ENCODE peak calls at places on chromosomes 3 and 15, in seven cellular contexts. A is aorta, X is AG04450, F is IMR-90, D is lung, M is psoas muscle, L is A549. H is an unnamed sample. For H3K9me3, the result is how much of the 10 kb centered on the place peaks cover.

GRCh38 chr3:37779289-37780152 is 82.2 kb upstream of the CTDSPL start:
- DNase-seq in A (no peak), X (peak), F (peak), D (peak), M (no peak), L (peak), H (no peak)

GRCh38 chr15:82832601-82833209 is 23.3 kb downstream of the WHAMM start:
- DNase-seq in A (no peak), X (peak), F (peak), D (no peak), M (no peak), L (peak), H (no peak)

GRCh38 chr3:105527949-105528348 is 161.2 kb downstream of the ALCAM start:
- DNase-seq in A (no peak), X (no peak), F (peak), D (no peak), M (no peak), L (peak), H (no peak)

GRCh38 chr3:157518881-157519280 is 15.7 kb upstream of the VEPH1 start:
- DNase-seq in A (no peak), X (no peak), F (no peak), D (no peak), M (no peak), L (no peak), H (no peak)

GRCh38 chr3:129645291-129645690 is 38.8 kb upstream of the PLXND1 start:
- DNase-seq in A (no peak), X (no peak), F (no peak), D (no peak), M (no peak), L (no peak), H (no peak)

GRCh38 chr15:62647195-62647865 is 395.2 kb upstream of the TPM1 start:
- DNase-seq in A (no peak), X (no peak), F (peak), D (no peak), M (peak), L (peak), H (peak)

GRCh38 chr3:184645304-184645703 is 66.6 kb downstream of the MAGEF1 start:
- DNase-seq in A (no peak), X (no peak), F (peak), D (peak), M (no peak), L (peak), H (no peak)

GRCh38 chr3:194512895-194513601 is 26.2 kb upstream of the ATP13A3 start:
- DNase-seq in A (no peak), X (no peak), F (no peak), D (no peak), M (no peak), L (no peak), H (no peak)

GRCh38 chr3:158471639-158472294 is 99.2 kb upstream of the MLF1 start:
- DNase-seq in A (no peak), X (peak), F (peak), D (no peak), M (no peak), L (peak), H (no peak)

GRCh38 chr3:132659000-132659369 is 624 bp downstream of the ACAD11 start:
- DNase-seq in A (no peak), X (no peak), F (no peak), D (no peak), M (no peak), L (no peak), H (no peak)

GRCh38 chr3:43286886-43287301 is 554 bp downstream of the SNRK start:
- DNase-seq in A (no peak), X (no peak), F (no peak), D (no peak), M (no peak), L (peak), H (peak)

GRCh38 chr3:150315711-150316110 is 92.4 kb upstream of the TSC22D2 start:
- DNase-seq in A (no peak), X (no peak), F (no peak), D (no peak), M (no peak), L (no peak), H (no peak)

GRCh38 chr3:20055020-20055775 is 15.0 kb downstream of the KAT2B start:
- DNase-seq in A (no peak), X (no peak), F (no peak), D (no peak), M (no peak), L (no peak), H (no peak)

GRCh38 chr15:33298631-33299030 is 12.1 kb upstream of the RYR3 start:
- DNase-seq in A (no peak), X (no peak), F (no peak), D (no peak), M (no peak), L (no peak), H (no peak)

GRCh38 chr3:76245073-76245472 is 459.7 kb upstream of the ZNF717 start:
- DNase-seq in A (no peak), X (no peak), F (no peak), D (no peak), M (no peak), L (no peak), H (no peak)

GRCh38 chr15:62362608-62363007 is 197.5 kb upstream of the C2CD4B start:
- DNase-seq in A (no peak), X (no peak), F (peak), D (no peak), M (no peak), L (no peak), H (no peak)

GRCh38 chr15:90291679-90292356 is 26.3 kb downstream of the NGRN start:
- DNase-seq in A (no peak), X (no peak), F (no peak), D (peak), M (no peak), L (peak), H (peak)

GRCh38 chr3:46399557-46399956 is 7.3 kb downstream of the CCR5AS start:
- DNase-seq in A (no peak), X (no peak), F (peak), D (no peak), M (no peak), L (no peak), H (no peak)

GRCh38 chr15:34886134-34886533 is 83.4 kb downstream of the AQR start:
- DNase-seq in A (no peak), X (no peak), F (peak), D (no peak), M (no peak), L (no peak), H (no peak)

GRCh38 chr15:51253385-51253784 is 85.0 kb downstream of the CYP19A1 start:
- DNase-seq in A (no peak), X (no peak), F (no peak), D (no peak), M (no peak), L (no peak), H (no peak)

GRCh38 chr15:52233405-52233804 is 42.2 kb upstream of the GNB5 start:
- DNase-seq in A (no peak), X (no peak), F (peak), D (no peak), M (no peak), L (no peak), H (peak)

GRCh38 chr3:157282261-157283191 is 122.6 kb upstream of the CCNL1 start:
- DNase-seq in A (no peak), X (peak), F (peak), D (no peak), M (peak), L (no peak), H (no peak)

GRCh38 chr15:94670436-94671034 is 439.2 kb downstream of the MCTP2 start:
- DNase-seq in A (no peak), X (peak), F (peak), D (no peak), M (no peak), L (peak), H (no peak)

GRCh38 chr15:99168601-99169580 is 64.0 kb downstream of the SYNM start:
- DNase-seq in A (no peak), X (no peak), F (no peak), D (no peak), M (no peak), L (no peak), H (no peak)

GRCh38 chr3:56776551-56776950 is 25.2 kb downstream of the ARHGEF3 start:
- DNase-seq in A (no peak), X (no peak), F (no peak), D (no peak), M (no peak), L (no peak), H (no peak)

GRCh38 chr15:71278989-71279756 is 163.9 kb downstream of the THSD4 start:
- DNase-seq in A (peak), X (peak), F (peak), D (peak), M (peak), L (peak), H (no peak)

GRCh38 chr15:74010929-74011540 is 16.5 kb downstream of the PML start:
- DNase-seq in A (no peak), X (no peak), F (no peak), D (no peak), M (no peak), L (no peak), H (no peak)

GRCh38 chr3:188853896-188854295 is 317.9 kb upstream of the TPRG1 start:
- DNase-seq in A (no peak), X (no peak), F (peak), D (no peak), M (no peak), L (no peak), H (no peak)

GRCh38 chr3:141057951-141058800 is 7.0 kb downstream of the SPSB4 start:
- DNase-seq in A (no peak), X (no peak), F (no peak), D (no peak), M (no peak), L (no peak), H (no peak)

GRCh38 chr3:169091196-169091595 is 572.3 kb downstream of the MECOM start:
- DNase-seq in A (no peak), X (no peak), F (peak), D (no peak), M (no peak), L (no peak), H (no peak)

GRCh38 chr15:64024172-64025050 is 21.9 kb downstream of the DAPK2 start:
- DNase-seq in A (no peak), X (no peak), F (no peak), D (no peak), M (no peak), L (peak), H (no peak)

GRCh38 chr3:170751894-170752283 is 118.1 kb downstream of the RPL22L1 start:
- DNase-seq in A (no peak), X (no peak), F (peak), D (no peak), M (no peak), L (no peak), H (no peak)

GRCh38 chr3:179842061-179842460 is 189.2 kb downstream of the USP13 start:
- DNase-seq in A (no peak), X (no peak), F (peak), D (no peak), M (no peak), L (no peak), H (no peak)

GRCh38 chr15:75152382-75153079 is 49.2 kb upstream of the C15orf39 start:
- DNase-seq in A (no peak), X (no peak), F (no peak), D (no peak), M (no peak), L (no peak), H (no peak)

GRCh38 chr15:75151214-75152128 is 50.2 kb upstream of the C15orf39 start:
- DNase-seq in A (no peak), X (no peak), F (no peak), D (no peak), M (no peak), L (no peak), H (no peak)

GRCh38 chr15:75149911-75150709 is 51.6 kb upstream of the C15orf39 start:
- DNase-seq in A (no peak), X (no peak), F (peak), D (no peak), M (no peak), L (peak), H (no peak)

GRCh38 chr15:75145027-75145841 is 56.4 kb upstream of the C15orf39 start:
- DNase-seq in A (no peak), X (no peak), F (no peak), D (no peak), M (no peak), L (peak), H (no peak)

DNA sequence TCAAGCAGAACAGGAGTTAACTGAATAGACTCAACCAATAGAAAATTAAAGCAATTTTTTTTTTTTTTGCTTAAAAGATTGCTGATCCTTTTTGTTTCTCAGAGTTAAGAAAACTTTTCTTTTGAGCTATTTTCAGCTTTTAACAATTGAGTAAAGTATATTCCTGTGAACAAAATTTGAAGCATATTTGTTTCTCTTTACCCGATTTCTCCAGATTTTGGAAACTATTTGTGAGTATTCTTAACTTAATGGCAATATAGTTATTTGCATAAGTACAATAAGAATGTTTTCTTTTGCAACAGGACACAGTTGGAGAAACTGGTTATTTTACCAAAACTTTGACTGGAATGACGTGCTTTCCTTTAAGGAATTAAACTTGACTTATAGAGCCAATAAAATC is 53.4 kb upstream of the C15orf39 start:
- DNase-seq in A (no peak), X (no peak), F (no peak), D (no peak), M (no peak), L (no peak), H (no peak)
- H3K9me3 ChIP-seq in A (under half), X (under half), F (under half), D (under half), M (under half), L (under half), H (under half)

GRCh38 chr15:87213646-87214045 is 1042.9 kb downstream of the NTRK3 start:
- DNase-seq in A (no peak), X (no peak), F (no peak), D (no peak), M (peak), L (no peak), H (no peak)
- H3K9me3 ChIP-seq in A (under half), X (under half), F (under half), D (under half), M (under half), L (under half), H (under half)

DNA sequence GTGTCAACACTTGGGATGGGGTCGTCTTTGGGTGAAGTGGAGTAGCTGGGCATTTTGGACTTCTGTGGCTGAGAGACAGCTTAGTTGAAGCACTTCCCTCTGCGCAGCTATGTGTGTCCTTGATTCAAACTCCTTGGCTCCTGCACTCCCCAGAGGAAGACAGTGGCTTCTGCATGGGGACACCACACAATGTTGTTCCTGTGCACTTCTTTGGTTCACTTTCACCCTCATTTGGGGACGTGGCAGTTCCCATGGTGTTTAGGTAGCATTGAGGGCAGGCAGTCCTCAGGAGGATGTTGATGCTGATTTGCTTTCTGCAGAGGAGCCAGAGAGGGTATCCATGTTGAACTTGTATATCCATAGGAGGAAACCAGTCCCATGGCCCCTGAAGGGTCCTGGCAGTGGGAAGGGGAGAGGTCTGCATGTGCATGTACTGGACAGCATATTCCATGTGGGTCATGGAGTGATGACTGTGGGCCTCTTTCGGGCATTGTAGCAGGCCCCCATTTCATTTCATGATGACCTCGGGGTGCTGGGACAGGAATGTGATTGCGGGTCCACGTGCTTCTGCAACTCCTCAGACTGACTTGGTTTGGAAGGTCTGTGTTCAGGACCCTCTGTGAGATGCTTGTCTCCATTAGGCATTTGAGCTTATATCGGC is 135.4 kb downstream of the SNRPN start:
- DNase-seq in A (no peak), X (no peak), F (no peak), D (no peak), M (no peak), L (no peak), H (no peak)
- H3K9me3 ChIP-seq in A (under half), X (half or more), F (half or more), D (under half), M (half or more), L (under half), H (under half)

GRCh38 chr3:5141760-5142159 is 19.7 kb downstream of the ARL8B start:
- DNase-seq in A (no peak), X (no peak), F (no peak), D (no peak), M (no peak), L (no peak), H (no peak)

GRCh38 chr3:5140230-5140621 is 18.1 kb downstream of the ARL8B start:
- DNase-seq in A (no peak), X (no peak), F (no peak), D (no peak), M (no peak), L (no peak), H (no peak)

GRCh38 chr3:5143459-5143858 is 21.4 kb downstream of the ARL8B start:
- DNase-seq in A (no peak), X (no peak), F (no peak), D (no peak), M (no peak), L (no peak), H (no peak)

GRCh38 chr3:5145120-5145519 is 23.0 kb downstream of the ARL8B start:
- DNase-seq in A (no peak), X (no peak), F (no peak), D (no peak), M (no peak), L (no peak), H (no peak)

DNA sequence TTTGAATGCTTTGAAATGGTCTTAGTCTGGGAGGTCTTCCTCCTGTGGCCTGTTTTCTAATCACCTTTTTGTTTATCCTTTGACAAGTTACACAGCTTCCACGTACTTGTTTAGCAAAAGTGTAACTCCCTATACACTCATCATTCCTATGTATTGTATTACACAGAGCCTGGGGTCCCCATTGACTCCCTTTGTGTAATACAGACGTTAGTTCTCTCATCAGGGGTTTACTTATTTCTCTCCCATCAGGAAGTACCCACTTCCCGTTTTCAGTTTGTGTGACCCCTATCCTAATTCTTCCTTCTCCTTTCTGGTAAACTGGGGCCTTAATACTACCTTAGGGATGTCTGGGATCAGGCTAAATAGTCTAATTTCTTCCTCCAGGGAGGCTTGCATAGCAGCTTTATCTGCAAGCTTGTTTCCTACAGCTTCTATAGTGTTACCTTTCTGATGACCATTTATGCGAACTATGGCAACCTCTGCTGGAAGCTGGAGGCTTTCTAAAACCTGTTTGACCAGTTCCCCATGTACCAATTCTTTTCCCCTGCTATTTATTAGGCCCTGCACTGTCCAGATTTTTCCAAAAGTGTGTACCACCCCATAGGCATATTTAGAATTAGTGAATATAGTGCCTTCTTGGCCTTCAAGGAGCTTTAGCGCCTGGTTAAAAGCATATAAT is 22.4 kb downstream of the ARL8B start:
- DNase-seq in A (no peak), X (no peak), F (no peak), D (no peak), M (no peak), L (no peak), H (no peak)
- H3K9me3 ChIP-seq in A (under half), X (under half), F (under half), D (under half), M (under half), L (under half), H (under half)

DNA sequence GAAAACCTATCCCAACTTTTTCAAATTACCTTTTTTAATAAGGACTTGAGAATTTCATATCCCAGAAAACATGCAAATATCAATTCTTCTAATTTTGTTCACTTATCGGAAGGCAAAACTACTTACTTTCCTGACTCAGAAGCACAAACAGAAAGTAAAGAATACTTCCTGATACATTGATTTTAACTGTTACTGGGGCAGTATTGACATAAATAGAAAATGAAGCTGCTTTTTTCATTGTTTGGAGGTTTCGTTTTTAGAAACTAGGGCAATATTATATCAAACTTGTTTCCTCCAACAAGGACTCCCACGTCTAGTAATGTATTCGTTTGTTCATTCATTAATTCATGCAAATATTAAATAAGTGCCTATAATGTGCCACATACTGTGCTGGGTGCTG is 19.1 kb downstream of the PAQR9 start:
- DNase-seq in A (no peak), X (no peak), F (no peak), D (no peak), M (no peak), L (no peak), H (no peak)
- H3K9me3 ChIP-seq in A (under half), X (under half), F (under half), D (under half), M (under half), L (under half), H (under half)

DNA sequence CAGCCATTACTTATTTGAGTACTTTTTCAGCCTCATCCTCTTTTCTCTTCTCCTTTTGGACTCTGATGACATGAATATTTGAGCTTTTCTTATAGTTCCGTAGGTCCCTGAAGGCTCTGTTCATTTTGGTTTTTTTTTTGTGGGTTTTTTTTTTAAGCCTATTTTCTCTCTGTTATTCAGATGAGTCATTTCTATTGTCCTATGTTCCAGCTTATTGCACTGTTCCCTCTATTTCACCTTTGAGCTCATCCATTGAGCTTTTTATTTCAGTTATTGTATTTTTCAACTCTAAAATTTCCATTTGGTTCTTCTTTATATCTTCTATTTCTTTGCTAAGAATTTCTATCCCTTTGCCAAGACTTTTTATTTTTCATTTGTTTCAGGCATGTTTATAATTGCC is 7.2 kb upstream of the MGLL start:
- DNase-seq in A (no peak), X (no peak), F (no peak), D (no peak), M (no peak), L (no peak), H (no peak)
- H3K9me3 ChIP-seq in A (under half), X (under half), F (under half), D (under half), M (under half), L (under half), H (under half)

GRCh38 chr3:119324899-119325298 is 30.7 kb downstream of the ARHGAP31 start:
- DNase-seq in A (no peak), X (no peak), F (no peak), D (no peak), M (no peak), L (no peak), H (no peak)
- H3K9me3 ChIP-seq in A (under half), X (under half), F (under half), D (under half), M (under half), L (under half), H (under half)

GRCh38 chr3:8345396-8345795 is 156.2 kb upstream of the LMCD1 start:
- DNase-seq in A (no peak), X (no peak), F (no peak), D (no peak), M (no peak), L (no peak), H (no peak)
- H3K9me3 ChIP-seq in A (under half), X (under half), F (under half), D (under half), M (under half), L (under half), H (under half)

GRCh38 chr3:792651-793050 is 300.2 kb upstream of the CNTN6 start:
- DNase-seq in A (no peak), X (no peak), F (no peak), D (no peak), M (no peak), L (no peak), H (no peak)
- H3K9me3 ChIP-seq in A (under half), X (under half), F (under half), D (under half), M (under half), L (under half), H (under half)